ENCODE peak calls at places on chromosomes 4 and X, in five cellular contexts. A is NCI-H2081; W is AG04449; H is HS-5; Z is activated T-cell treated with anti-CD3 and anti-CD28 coated beads, Interleukin-2, amount 50 U/mL, for 48 hours. U is an unnamed sample.

GRCh38 chrX:7706032-7706431 is 136.9 kb upstream of the VCX start:
- DNase-seq in Z (no peak), A (peak; percentile 19), W (no peak), H (no peak), U (no peak)

GRCh38 chr4:55545133-55545532 is 1.6 kb downstream of the CLOCK start:
- DNase-seq in W (no peak), Z (no peak), H (no peak), A (peak; percentile 56), U (no peak)

GRCh38 chr4:102625232-102625930 is 124.2 kb downstream of the NFKB1 start:
- DNase-seq in H (no peak), Z (peak; percentile 72), A (no peak), W (no peak), U (no peak)

GRCh38 chr4:2794707-2795557 is 2.0 kb downstream of the SH3BP2 start:
- DNase-seq in Z (peak; percentile 25), W (no peak), A (no peak), H (no peak), U (no peak)

GRCh38 chrX:41621236-41621651 is 67.5 kb upstream of the GPR34 start:
- DNase-seq in W (no peak), H (no peak), A (no peak), Z (no peak), U (no peak)

GRCh38 chr4:84966382-84967291 is at the start of gene WDFY3:
- DNase-seq in H (peak; percentile 66), Z (peak; percentile 35), A (peak; percentile 70), W (no peak), U (peak; percentile 52)

GRCh38 chr4:185672618-185673017 is 137.3 kb upstream of the PDLIM3 start:
- DNase-seq in H (no peak), A (no peak), Z (no peak), W (no peak), U (no peak)

GRCh38 chrX:153523269-153523668 is 5.8 kb downstream of the ATP2B3 start:
- DNase-seq in W (no peak), Z (no peak), A (no peak), H (no peak), U (no peak)

U was measured in epithelial cell of prostate.